ENCODE peak calls at places on chromosome 10, in six cellular contexts. M, A, U, X, N and T are unnamed samples.

GRCh38 chr10:53370347-53370746 is 597.8 kb upstream of the MBL2 start:
- DNase-seq in M (no peak), A (no peak), U (no peak), X (no peak), N (no peak), T (no peak)

GRCh38 chr10:123642697-123643096 is 23.5 kb upstream of the GPR26 start:
- DNase-seq in M (no peak), A (no peak), U (no peak), X (no peak), N (no peak), T (no peak)

GRCh38 chr10:924524-924859 is 7.0 kb downstream of the LARP4B start:
- DNase-seq in M (no peak), A (no peak), U (no peak), X (no peak), N (no peak), T (no peak)

GRCh38 chr10:95792874-95793285 is 36.9 kb downstream of the ENTPD1 start:
- DNase-seq in M (no peak), A (peak), U (peak), X (no peak), N (no peak), T (peak)

GRCh38 chr10:29181936-29182335 is 106.9 kb upstream of the LYZL1 start:
- DNase-seq in M (no peak), A (no peak), U (no peak), X (no peak), N (no peak), T (no peak)

GRCh38 chr10:44763331-44763730 is 147.8 kb upstream of the TMEM72 start:
- DNase-seq in M (no peak), A (no peak), U (no peak), X (no peak), N (no peak), T (no peak)

GRCh38 chr10:86964061-86964846 is 4.0 kb upstream of the ADIRF start:
- DNase-seq in M (peak), A (no peak), U (no peak), X (no peak), N (peak), T (no peak)

GRCh38 chr10:133359554-133359971 is 1.7 kb upstream of the FUOM start:
- DNase-seq in M (no peak), A (no peak), U (no peak), X (peak), N (no peak), T (no peak)

GRCh38 chr10:50807851-50808776 is 68.4 kb downstream of the ASAH2B start:
- DNase-seq in M (no peak), A (no peak), U (peak), X (no peak), N (no peak), T (no peak)

GRCh38 chr10:96269438-96270300 is 1.7 kb downstream of the BLNK start:
- DNase-seq in M (no peak), A (no peak), U (no peak), X (no peak), N (no peak), T (no peak)

GRCh38 chr10:70352401-70353097 is 29.9 kb downstream of the LRRC20 start:
- DNase-seq in M (no peak), A (no peak), U (no peak), X (no peak), N (no peak), T (no peak)

GRCh38 chr10:44476421-44476820 is 91.5 kb upstream of the CXCL12 start:
- DNase-seq in M (no peak), A (no peak), U (no peak), X (no peak), N (no peak), T (no peak)

GRCh38 chr10:73529089-73529832 is 33.4 kb upstream of the PPP3CB start:
- DNase-seq in M (no peak), A (peak), U (peak), X (no peak), N (no peak), T (peak)

GRCh38 chr10:76051007-76051936 is 619.8 kb downstream of the LRMDA start:
- DNase-seq in M (no peak), A (no peak), U (no peak), X (no peak), N (no peak), T (no peak)

GRCh38 chr10:117164878-117165556 is 26.9 kb upstream of the VAX1 start:
- DNase-seq in M (no peak), A (no peak), U (no peak), X (no peak), N (no peak), T (no peak)

GRCh38 chr10:130138479-130138866 is 2.3 kb downstream of the GLRX3 start:
- DNase-seq in M (no peak), A (no peak), U (no peak), X (no peak), N (no peak), T (no peak)

GRCh38 chr10:119466655-119467054 is 75.9 kb downstream of the RGS10 start:
- DNase-seq in M (no peak), A (no peak), U (no peak), X (peak), N (no peak), T (no peak)

GRCh38 chr10:126904807-126905686 is at the start of gene DOCK1:
- DNase-seq in M (peak), A (peak), U (no peak), X (no peak), N (peak), T (peak)

GRCh38 chr10:33010132-33011037 is 52.4 kb upstream of the ITGB1 start:
- DNase-seq in M (no peak), A (peak), U (peak), X (peak), N (no peak), T (peak)

GRCh38 chr10:113310317-113310716 is 242.5 kb upstream of the HABP2 start:
- DNase-seq in M (no peak), A (no peak), U (no peak), X (no peak), N (no peak), T (no peak)

GRCh38 chr10:61464461-61465215 is 11.5 kb upstream of the TMEM26 start:
- DNase-seq in M (no peak), A (peak), U (peak), X (no peak), N (no peak), T (peak)

GRCh38 chr10:3806603-3807002 is 21.6 kb upstream of the KLF6 start:
- DNase-seq in M (no peak), A (no peak), U (no peak), X (no peak), N (no peak), T (peak)

GRCh38 chr10:63631971-63632370 is 110.8 kb downstream of the REEP3 start:
- DNase-seq in M (no peak), A (no peak), U (no peak), X (no peak), N (no peak), T (no peak)

GRCh38 chr10:12787297-12787696 is 214.2 kb downstream of the CCDC3 start:
- DNase-seq in M (no peak), A (no peak), U (no peak), X (no peak), N (no peak), T (no peak)

GRCh38 chr10:86333813-86334514 is 32.6 kb downstream of the GRID1 start:
- DNase-seq in M (no peak), A (no peak), U (no peak), X (no peak), N (no peak), T (no peak)

GRCh38 chr10:72720814-72721665 is 29.1 kb downstream of the MCU start:
- DNase-seq in M (no peak), A (no peak), U (no peak), X (no peak), N (no peak), T (no peak)

GRCh38 chr10:63515002-63515763 is 6.0 kb upstream of the REEP3 start:
- DNase-seq in M (no peak), A (peak), U (no peak), X (no peak), N (no peak), T (no peak)

GRCh38 chr10:131974034-131974817 is 7.5 kb downstream of the BNIP3 start:
- DNase-seq in M (no peak), A (no peak), U (no peak), X (no peak), N (no peak), T (no peak)

GRCh38 chr10:98425511-98426352 is 10.8 kb upstream of the PYROXD2 start:
- DNase-seq in M (no peak), A (no peak), U (no peak), X (peak), N (no peak), T (no peak)

GRCh38 chr10:126384269-126384873 is 3.9 kb downstream of the ADAM12 start:
- DNase-seq in M (no peak), A (no peak), U (peak), X (no peak), N (no peak), T (peak)

GRCh38 chr10:10804998-10805737 is 212.5 kb upstream of the CELF2 start:
- DNase-seq in M (no peak), A (no peak), U (peak), X (no peak), N (no peak), T (peak)

GRCh38 chr10:105063796-105064195 is 422.7 kb downstream of the SORCS3 start:
- DNase-seq in M (peak), A (peak), U (no peak), X (no peak), N (no peak), T (no peak)

GRCh38 chr10:23968296-23968695 is 240.6 kb upstream of the KIAA1217 start:
- DNase-seq in M (no peak), A (no peak), U (no peak), X (no peak), N (no peak), T (no peak)

GRCh38 chr10:72337039-72337629 is 17.6 kb downstream of the DNAJB12 start:
- DNase-seq in M (peak), A (no peak), U (no peak), X (peak), N (peak), T (no peak)

GRCh38 chr10:34255075-34255474 is 560.0 kb downstream of the PARD3 start:
- DNase-seq in M (no peak), A (no peak), U (no peak), X (no peak), N (no peak), T (no peak)

DNA sequence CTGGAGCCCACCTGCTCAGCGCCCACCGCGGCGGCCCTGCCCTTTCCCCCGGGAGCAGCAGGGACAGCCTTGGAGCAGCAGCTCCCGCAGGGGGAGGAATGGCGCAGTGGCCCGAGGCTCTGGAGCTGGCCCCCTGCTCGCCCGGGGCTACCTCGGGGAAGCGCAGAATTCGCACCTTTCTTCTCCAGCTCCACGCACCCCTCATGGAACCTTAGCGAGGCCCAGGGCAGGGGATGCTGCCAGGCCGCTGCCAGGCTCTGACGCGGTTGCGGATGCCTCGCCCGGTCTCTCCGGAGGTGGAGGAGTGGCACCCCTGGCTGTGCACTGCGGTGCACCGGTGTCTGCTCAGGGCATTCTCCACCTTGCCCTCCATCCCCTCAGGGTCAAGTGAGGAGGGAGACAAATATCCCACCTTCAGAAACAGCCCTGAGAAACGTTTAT is 84.9 kb upstream of the MKI67 start:
- DNase-seq in M (no peak), A (no peak), U (no peak), X (no peak), N (no peak), T (no peak)
- H3K4me3 ChIP-seq in M (peak), A (peak), U (peak), X (peak), N (peak), T (no peak)

DNA sequence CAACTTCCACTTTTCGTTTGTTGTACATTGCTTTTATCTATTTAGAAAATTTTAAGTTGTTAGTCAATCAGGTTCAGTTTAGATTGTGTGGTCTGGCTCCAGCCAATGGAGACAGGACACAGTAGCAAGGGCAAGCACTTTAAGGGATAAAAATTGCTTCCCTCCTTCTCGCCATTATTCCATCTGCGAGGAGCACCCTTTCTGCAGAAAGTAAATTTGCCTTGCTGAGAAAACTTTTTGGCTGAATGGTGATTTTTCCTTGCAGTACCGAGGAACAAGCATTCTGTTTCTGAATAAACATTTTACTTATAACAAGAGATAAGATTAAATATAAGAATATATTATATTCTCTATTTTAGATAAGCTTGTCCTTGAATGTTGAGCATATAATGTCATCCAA is 34.5 kb downstream of the VIM start:
- DNase-seq in M (no peak), A (no peak), U (no peak), X (no peak), N (no peak), T (no peak)
- H3K4me3 ChIP-seq in M (no peak), A (no peak), U (no peak), X (no peak), N (no peak), T (no peak)

DNA sequence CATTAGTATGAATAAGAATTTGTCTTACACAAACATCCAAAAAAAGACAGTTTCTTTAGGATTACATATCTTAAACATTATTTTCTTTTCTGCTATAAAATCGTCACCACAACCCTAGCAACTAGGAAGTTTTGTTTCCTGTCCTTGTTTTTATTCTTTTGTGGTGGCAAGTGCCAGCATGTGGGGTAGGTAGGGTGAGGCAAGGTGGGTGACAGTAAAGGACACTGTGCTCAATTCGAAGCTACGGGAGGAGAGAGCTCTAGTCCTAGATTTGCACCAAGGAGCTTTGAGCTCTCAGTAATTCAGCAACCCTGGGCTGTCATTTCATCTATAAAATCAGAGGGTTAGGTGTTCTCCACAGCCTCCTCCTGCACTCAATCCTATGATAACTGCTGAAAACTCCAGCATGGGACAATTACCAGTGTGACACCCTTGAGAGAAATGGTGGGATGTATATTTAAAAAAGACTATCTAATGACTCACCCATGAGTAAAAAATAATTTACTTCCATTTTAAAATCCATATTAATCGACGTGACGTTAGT is 187.1 kb downstream of the FAM107B start:
- DNase-seq in M (no peak), A (no peak), U (no peak), X (no peak), N (no peak), T (no peak)
- H3K4me3 ChIP-seq in M (no peak), A (no peak), U (no peak), X (no peak), N (no peak), T (no peak)

DNA sequence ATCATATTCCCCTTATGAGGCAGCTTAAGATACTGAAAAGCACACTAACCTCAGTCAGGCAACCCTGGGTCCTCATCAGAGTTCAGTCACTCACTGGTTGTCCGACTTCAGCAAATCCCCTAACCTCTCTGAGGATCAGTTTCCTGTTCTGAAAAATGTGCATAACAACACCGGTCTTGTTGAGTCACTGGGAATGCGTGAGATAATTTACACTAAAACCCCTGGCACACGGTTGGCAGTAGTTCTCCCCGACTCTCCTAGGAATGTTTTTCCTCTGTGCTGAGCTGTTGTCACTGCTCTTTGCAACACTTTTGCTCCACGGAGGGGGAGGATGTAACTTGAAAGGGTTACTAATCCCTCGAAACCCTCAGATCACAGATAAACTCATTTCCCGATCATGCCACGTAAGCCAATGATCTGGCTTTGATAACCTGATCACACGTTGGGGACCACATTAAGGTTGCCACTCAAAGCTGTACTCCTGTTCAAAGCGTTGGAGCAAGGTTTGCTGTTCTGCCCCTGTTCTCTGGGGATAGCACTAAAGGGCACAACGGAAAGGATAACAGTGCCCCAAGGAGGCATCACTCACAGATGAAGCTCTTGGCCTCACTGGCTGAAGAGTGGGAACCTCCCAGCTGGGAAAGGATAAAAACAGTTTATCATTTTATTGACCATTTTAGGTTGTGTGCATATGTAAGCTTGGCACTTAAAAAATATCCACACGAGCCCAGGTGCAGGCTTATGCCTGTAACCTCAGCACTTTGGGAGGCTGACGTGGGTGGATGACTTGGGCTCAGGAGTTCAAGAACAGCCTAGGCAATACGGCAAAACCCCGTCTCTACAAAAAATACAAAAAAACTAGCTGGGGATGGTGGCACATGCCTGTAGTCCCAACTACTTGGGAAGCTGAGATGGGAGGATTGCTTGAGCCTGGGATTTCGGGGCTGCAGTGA is 5.0 kb upstream of the RBM17 start:
- DNase-seq in M (no peak), A (no peak), U (no peak), X (peak), N (no peak), T (peak)
- H3K4me3 ChIP-seq in M (no peak), A (no peak), U (no peak), X (peak), N (no peak), T (no peak)

GRCh38 chr10:25934673-25935139 is 677 bp downstream of the MYO3A start:
- DNase-seq in M (no peak), A (no peak), U (no peak), X (no peak), N (no peak), T (no peak)

GRCh38 chr10:25933653-25934608 is at the start of gene MYO3A:
- DNase-seq in M (no peak), A (no peak), U (no peak), X (no peak), N (no peak), T (no peak)
- H3K4me3 ChIP-seq in M (peak), A (peak), U (no peak), X (no peak), N (peak), T (no peak)

GRCh38 chr10:102648269-102648888 is 4.1 kb downstream of the TRIM8 start:
- DNase-seq in M (no peak), A (no peak), U (no peak), X (no peak), N (peak), T (no peak)
- H3K4me3 ChIP-seq in M (peak), A (no peak), U (peak), X (peak), N (peak), T (peak)